ENCODE peak calls at places on chromosome 4, in ten cellular contexts. Q is NCI-H1105; G is hypothalamus; C is WTC11; T is stimulated activated CD4-positive, alpha-beta T cell treated with anti-CD3 and anti-CD28 coated beads, Interleukin-4, amount 100 ng/mL, for 24 hours; N is activated CD4-positive, CD25-positive, alpha-beta regulatory T cell treated with anti-CD3 and anti-CD28 coated beads, Interleukin-2, amount 50 U/mL, for 16 hours; S is CD4-positive, alpha-beta memory T cell; E is T follicular helper cell; H is body of pancreas; B is M059J. R is an unnamed sample.

GRCh38 chr4:8191136-8191747 is 7.8 kb upstream of the SH3TC1 start:
- DNase-seq in N (no peak), Q (no peak), T (no peak), E (no peak), G (no peak), S (no peak), C (no peak), B (peak), H (peak), R (no peak)

GRCh38 chr4:7029921-7030320 is 13.3 kb upstream of the TADA2B start:
- DNase-seq in H (no peak), S (no peak), T (no peak), E (no peak), B (no peak), G (no peak), Q (no peak), N (no peak), C (no peak), R (no peak)

GRCh38 chr4:1033840-1034551 is 22.6 kb downstream of the FGFRL1 start:
- DNase-seq in G (no peak), E (no peak), T (no peak), S (no peak), Q (no peak), N (no peak), B (peak), H (no peak), C (no peak), R (no peak)

GRCh38 chr4:132097046-132097445 is 1052.0 kb upstream of the PCDH10 start:
- DNase-seq in B (no peak), C (no peak), T (no peak), S (no peak), N (no peak), Q (no peak), G (no peak), E (no peak), H (no peak), R (no peak)

GRCh38 chr4:8439914-8440490 is 521 bp downstream of the ACOX3 start:
- DNase-seq in T (no peak), N (no peak), S (peak), H (no peak), E (no peak), C (no peak), G (no peak), Q (no peak), B (no peak), R (peak)

GRCh38 chr4:109207060-109207459 is 95.4 kb downstream of the COL25A1 start:
- DNase-seq in E (no peak), G (no peak), B (peak), S (no peak), Q (no peak), C (no peak), H (no peak), T (no peak), N (no peak), R (no peak)

GRCh38 chr4:38574559-38575333 is 89.3 kb upstream of the KLF3 start:
- DNase-seq in C (no peak), G (peak), Q (no peak), H (peak), T (no peak), N (no peak), E (no peak), S (no peak), B (no peak), R (no peak)

GRCh38 chr4:107900067-107900466 is 31.3 kb upstream of the CYP2U1 start:
- DNase-seq in T (no peak), S (no peak), G (no peak), E (no peak), Q (no peak), H (no peak), C (no peak), N (no peak), B (no peak), R (no peak)

GRCh38 chr4:25993564-25994185 is 79.7 kb downstream of the SMIM20 start:
- DNase-seq in Q (no peak), N (no peak), G (no peak), T (peak), C (peak), H (no peak), S (no peak), B (peak), E (no peak), R (no peak)

GRCh38 chr4:21898101-21898500 is 50.5 kb downstream of the KCNIP4 start:
- DNase-seq in T (no peak), H (no peak), N (no peak), B (no peak), C (no peak), G (no peak), Q (no peak), E (no peak), S (no peak), R (no peak)

R was measured in naive B cell.